ENCODE peak calls at places on chromosomes 4 and X, in ten cellular contexts. N is activated naive CD4-positive, alpha-beta T cell treated with Interleukin-2 at 50 U/mL for 16 hours; V is BJ; O is progenitor cell of endocrine pancreas; Z is fibroblast of mammary gland; S is coronary artery; A is Daoy; X is H54; K is cardiac muscle cell; L is RPMI7951. I is an unnamed sample.

GRCh38 chr4:76883147-76883546 is 14.8 kb downstream of the SOWAHB start:
- DNase-seq in K (no peak), V (no peak), A (peak; percentile 10), Z (no peak), S (no peak), N (no peak), L (peak; percentile 58), O (no peak), X (no peak), I (no peak)

GRCh38 chr4:87734936-87735335 is 64.4 kb upstream of the IBSP start:
- DNase-seq in Z (no peak), X (no peak), V (no peak), O (no peak), S (no peak), N (no peak), A (peak; percentile 8), L (no peak), K (no peak), I (no peak)

GRCh38 chr4:80812145-80812544 is 218.4 kb upstream of the BMP3 start:
- DNase-seq in S (no peak), K (no peak), A (no peak), Z (no peak), V (no peak), N (no peak), L (no peak), X (no peak), O (no peak), I (no peak)

GRCh38 chrX:68942141-68942540 is 113.3 kb downstream of the EFNB1 start:
- DNase-seq in V (no peak), K (no peak), S (peak; percentile 35), X (no peak), O (no peak), N (no peak), Z (no peak), A (no peak), L (no peak), I (peak; percentile 28)

GRCh38 chrX:103063191-103063845 is 653 bp downstream of the BEX1 start:
- DNase-seq in K (peak; percentile 61), S (no peak), A (peak; percentile 29), Z (peak; percentile 30), V (no peak), O (peak; percentile 25), N (no peak), L (peak; percentile 38), X (peak; percentile 7), I (no peak)

GRCh38 chrX:149060921-149061320 is 444.2 kb downstream of the IDS start:
- DNase-seq in N (no peak), X (no peak), O (no peak), A (no peak), V (no peak), S (no peak), L (peak; percentile 87), K (no peak), Z (peak; percentile 68), I (no peak)

GRCh38 chr4:10074767-10075105 is 41.9 kb downstream of the WDR1 start:
- DNase-seq in X (peak; percentile 55), K (peak; percentile 42), Z (peak; percentile 68), S (no peak), N (no peak), V (no peak), L (peak; percentile 53), O (no peak), A (peak; percentile 63), I (peak; percentile 83)

GRCh38 chrX:15576019-15576418 is 24.7 kb downstream of the ACE2 start:
- DNase-seq in V (no peak), O (no peak), X (no peak), S (no peak), A (peak; percentile 6), L (no peak), K (no peak), Z (no peak), N (no peak), I (no peak)

GRCh38 chr4:173517781-173518371 is 12.2 kb downstream of the HAND2 start:
- DNase-seq in L (no peak), Z (no peak), O (no peak), K (peak; percentile 87), N (no peak), V (no peak), X (no peak), S (no peak), A (no peak), I (no peak)

GRCh38 chr4:38939150-38939549 is 71.5 kb downstream of the FAM114A1 start:
- DNase-seq in K (no peak), Z (no peak), A (no peak), X (no peak), L (no peak), V (no peak), S (no peak), N (no peak), O (no peak), I (no peak)

GRCh38 chr4:88211473-88212252 is 53.2 kb upstream of the ABCG2 start:
- DNase-seq in Z (peak; percentile 49), A (peak; percentile 11), S (no peak), L (peak; percentile 37), O (peak; percentile 33), X (no peak), N (peak; percentile 16), V (no peak), K (peak; percentile 73), I (no peak)

GRCh38 chr4:84803720-84804119 is 162.8 kb downstream of the WDFY3 start:
- DNase-seq in V (no peak), K (no peak), L (no peak), O (no peak), A (no peak), N (no peak), S (no peak), X (no peak), Z (peak; percentile 66), I (no peak)

GRCh38 chrX:10280061-10280460 is 123.3 kb downstream of the CLCN4 start:
- DNase-seq in O (no peak), K (no peak), N (no peak), L (no peak), X (no peak), A (no peak), Z (no peak), V (no peak), S (no peak), I (no peak)

GRCh38 chr4:90598741-90599140 is 471.5 kb downstream of the CCSER1 start:
- DNase-seq in X (no peak), O (no peak), S (no peak), Z (no peak), N (no peak), K (no peak), A (no peak), V (no peak), L (no peak), I (no peak)

GRCh38 chr4:2048831-2049230 is 10.3 kb upstream of the NAT8L start:
- DNase-seq in X (no peak), O (no peak), Z (peak; percentile 13), K (no peak), L (peak; percentile 25), A (peak; percentile 53), V (no peak), S (peak; percentile 54), N (no peak), I (peak; percentile 60)

GRCh38 chrX:16445166-16445752 is 204.7 kb upstream of the S100G start:
- DNase-seq in K (peak; percentile 63), O (no peak), X (no peak), V (no peak), A (peak; percentile 20), S (no peak), N (peak; percentile 27), L (peak; percentile 37), Z (peak; percentile 39), I (no peak)

GRCh38 chr4:123613586-123614344 is 217.2 kb downstream of the SPRY1 start:
- DNase-seq in X (no peak), A (peak; percentile 0), K (no peak), O (no peak), S (no peak), V (no peak), Z (no peak), L (no peak), N (no peak), I (no peak)

GRCh38 chr4:104941661-104942062 is 205.0 kb upstream of the TET2 start:
- DNase-seq in A (no peak), Z (no peak), K (no peak), X (no peak), N (no peak), L (peak; percentile 5), S (no peak), O (no peak), V (no peak), I (no peak)

GRCh38 chr4:90127706-90128345 is 632 bp downstream of the CCSER1 start:
- DNase-seq in O (peak; percentile 53), A (peak; percentile 4), S (no peak), Z (no peak), L (no peak), X (no peak), N (no peak), V (no peak), K (peak; percentile 60), I (no peak)

GRCh38 chr4:94127707-94128328 is 79.8 kb upstream of the SMARCAD1 start:
- DNase-seq in O (no peak), N (no peak), K (peak; percentile 46), X (no peak), S (no peak), L (peak; percentile 29), V (no peak), Z (peak; percentile 38), A (peak; percentile 10), I (no peak)